ENCODE peak calls at places on chromosomes 1 and 21, in ten cellular contexts. Q, X, S, Z, D, I, K, J, L and Y are unnamed samples.

GRCh38 chr1:246875041-246876026 is 56.4 kb downstream of the AHCTF1 start:
- DNase-seq in L (no peak), D (no peak), S (no peak), I (no peak), J (peak; percentile 4), Q (no peak), K (no peak), Z (peak; percentile 72), X (peak; percentile 57), Y (peak; percentile 1)

GRCh38 chr1:220922951-220923350 is 43.7 kb downstream of the HLX start:
- DNase-seq in Z (no peak), D (no peak), X (no peak), L (no peak), J (no peak), S (no peak), Q (no peak), K (no peak), I (no peak), Y (peak; percentile 3)

GRCh38 chr1:101316801-101317200 is 80.0 kb downstream of the S1PR1 start:
- DNase-seq in S (no peak), Q (no peak), L (no peak), Z (no peak), J (no peak), D (no peak), K (no peak), X (no peak), I (no peak), Y (no peak)

GRCh38 chr1:37946703-37947360 is at the start of gene INPP5B:
- DNase-seq in L (peak; percentile 45), J (peak; percentile 84), K (peak; percentile 33), I (peak; percentile 66), Z (peak; percentile 83), Q (peak; percentile 41), S (peak; percentile 81), D (peak; percentile 94), X (no peak), Y (peak; percentile 95)

GRCh38 chr1:35883681-35884155 is 709 bp downstream of the AGO1 start:
- DNase-seq in D (peak; percentile 61), K (no peak), Q (no peak), L (peak; percentile 41), S (peak; percentile 73), I (peak; percentile 53), Z (no peak), J (peak; percentile 65), X (no peak), Y (peak; percentile 84)

GRCh38 chr1:8120693-8121260 is 94.7 kb upstream of the ERRFI1 start:
- DNase-seq in L (no peak), D (no peak), Z (peak; percentile 78), I (no peak), J (no peak), S (no peak), K (peak; percentile 23), Q (no peak), X (peak; percentile 72), Y (peak; percentile 37)

GRCh38 chr1:207822602-207823451 is 71.0 kb downstream of the CD46 start:
- DNase-seq in D (peak; percentile 96), S (no peak), J (peak; percentile 83), L (peak; percentile 72), Z (no peak), Q (no peak), K (peak; percentile 81), I (peak; percentile 48), X (peak; percentile 76), Y (peak; percentile 59)

GRCh38 chr1:87572008-87572407 is 243.3 kb downstream of the LMO4 start:
- DNase-seq in Z (no peak), X (no peak), S (no peak), D (no peak), Q (no peak), J (no peak), I (no peak), K (no peak), L (no peak), Y (peak; percentile 2)

GRCh38 chr1:111203681-111204210 is 3.3 kb upstream of the DENND2D start:
- DNase-seq in K (peak; percentile 76), J (peak; percentile 85), S (no peak), Z (no peak), Q (peak; percentile 77), I (peak; percentile 77), L (peak; percentile 80), D (peak; percentile 92), X (peak; percentile 31), Y (no peak)

GRCh38 chr21:29613877-29614276 is 315.2 kb downstream of the BACH1 start:
- DNase-seq in D (no peak), K (no peak), L (no peak), Z (no peak), S (no peak), Q (no peak), J (no peak), X (no peak), I (no peak), Y (no peak)

GRCh38 chr1:180793451-180793850 is 119.2 kb upstream of the KIAA1614 start:
- DNase-seq in X (no peak), L (no peak), Q (no peak), J (no peak), D (no peak), K (no peak), Z (no peak), I (no peak), S (no peak), Y (no peak)

GRCh38 chr1:31627301-31627929 is 9.9 kb downstream of the HCRTR1 start:
- DNase-seq in L (no peak), I (no peak), J (no peak), D (peak; percentile 78), K (no peak), Q (no peak), X (no peak), S (no peak), Z (no peak), Y (no peak)

GRCh38 chr1:162536511-162536910 is 25.0 kb upstream of the UAP1 start:
- DNase-seq in X (peak; percentile 30), K (no peak), Q (no peak), S (no peak), L (no peak), Z (peak; percentile 72), J (no peak), I (no peak), D (no peak), Y (no peak)

GRCh38 chr21:42991992-42992740 is 17.8 kb downstream of the PKNOX1 start:
- DNase-seq in I (no peak), Z (peak; percentile 75), D (peak; percentile 66), Q (no peak), S (no peak), L (no peak), J (no peak), K (no peak), X (peak; percentile 41), Y (peak; percentile 86)

GRCh38 chr1:208242829-208243521 is 1.2 kb downstream of the PLXNA2 start:
- DNase-seq in J (peak; percentile 15), D (no peak), Q (no peak), X (peak; percentile 65), I (peak; percentile 11), Z (no peak), L (peak; percentile 15), K (peak; percentile 33), S (no peak), Y (no peak)

GRCh38 chr1:155241851-155242264 is 13.4 kb downstream of the ENTREP3 start:
- DNase-seq in D (no peak), S (no peak), K (no peak), Z (no peak), X (no peak), J (no peak), L (no peak), I (no peak), Q (no peak), Y (no peak)

GRCh38 chr1:27348861-27349783 is 7.3 kb downstream of the SYTL1 start:
- DNase-seq in J (peak; percentile 56), Z (no peak), K (peak; percentile 19), L (peak; percentile 36), S (no peak), X (peak; percentile 69), D (peak; percentile 81), Q (no peak), I (peak; percentile 27), Y (peak; percentile 88)

GRCh38 chr1:115258302-115258866 is 79.7 kb downstream of the NGF start:
- DNase-seq in D (no peak), Z (peak; percentile 81), I (no peak), X (peak; percentile 43), J (no peak), K (no peak), L (no peak), Q (no peak), S (no peak), Y (peak; percentile 8)

GRCh38 chr1:40301541-40302299 is 15.4 kb downstream of the COL9A2 start:
- DNase-seq in Q (no peak), I (no peak), X (no peak), L (no peak), D (no peak), Z (no peak), S (no peak), K (no peak), J (no peak), Y (no peak)

GRCh38 chr21:45724345-45724961 is 80.9 kb downstream of the PCBP3 start:
- DNase-seq in K (no peak), Z (no peak), S (no peak), X (no peak), D (no peak), I (no peak), L (no peak), J (no peak), Q (no peak), Y (peak; percentile 23)

GRCh38 chr1:157580179-157580827 is 17.6 kb downstream of the FCRL4 start:
- DNase-seq in J (no peak), S (no peak), X (peak; percentile 85), L (no peak), I (no peak), Z (peak; percentile 44), D (no peak), Q (no peak), K (peak; percentile 26), Y (peak; percentile 85)

GRCh38 chr1:28811369-28811765 is 603 bp upstream of the OPRD1 start:
- DNase-seq in I (no peak), X (no peak), S (no peak), Q (no peak), D (no peak), Z (no peak), K (no peak), L (no peak), J (no peak), Y (no peak)

GRCh38 chr1:196558424-196558823 is 49.8 kb downstream of the KCNT2 start:
- DNase-seq in Q (no peak), L (no peak), D (no peak), K (no peak), I (no peak), J (no peak), X (peak; percentile 90), Z (peak; percentile 62), S (no peak), Y (peak; percentile 34)

GRCh38 chr1:234989019-234989418 is 139.6 kb downstream of the TOMM20 start:
- DNase-seq in D (no peak), I (no peak), L (no peak), K (no peak), X (no peak), Q (no peak), S (no peak), J (no peak), Z (no peak), Y (no peak)

GRCh38 chr21:26297856-26298255 is 127.3 kb upstream of the APP start:
- DNase-seq in X (no peak), J (no peak), D (no peak), Z (no peak), S (no peak), K (no peak), L (no peak), I (no peak), Q (no peak), Y (no peak)